ENCODE peak calls at places on chromosomes 5 and 9, in four cellular contexts. Y is SK-N-SH, W is HCT116, T is H1. G is an unnamed sample.

GRCh38 chr5:109192543-109193281 is 217.1 kb downstream of the PJA2 start:
- DNase-seq in Y (no peak), W (no peak), T (no peak), G (no peak)

GRCh38 chr5:149046196-149046829 is 16.5 kb downstream of the SH3TC2 start:
- DNase-seq in Y (no peak), W (no peak), T (no peak), G (no peak)

GRCh38 chr9:97956365-97956764 is 18.4 kb upstream of the HEMGN start:
- DNase-seq in Y (no peak), W (no peak), T (no peak), G (no peak)

GRCh38 chr9:117092582-117092981 is 322.3 kb downstream of the ASTN2 start:
- DNase-seq in Y (no peak), W (no peak), T (no peak), G (no peak)

GRCh38 chr5:57495285-57495684 is 12.7 kb upstream of the ACTBL2 start:
- DNase-seq in Y (no peak), W (no peak), T (no peak), G (no peak)

GRCh38 chr5:83001788-83002381 is 75.3 kb downstream of the TMEM167A start:
- DNase-seq in Y (no peak), W (no peak), T (no peak), G (no peak)

GRCh38 chr9:127196826-127197145 is 67.8 kb upstream of the GARNL3 start:
- DNase-seq in Y (no peak), W (no peak), T (no peak), G (no peak)

GRCh38 chr5:122051569-122051968 is 26.5 kb downstream of the LOX start:
- DNase-seq in Y (no peak), W (no peak), T (no peak), G (no peak)

GRCh38 chr5:124512236-124512635 is 234.2 kb downstream of the ZNF608 start:
- DNase-seq in Y (no peak), W (no peak), T (no peak), G (no peak)

GRCh38 chr5:65876970-65877369 is 49.4 kb upstream of the ERBIN start:
- DNase-seq in Y (no peak), W (no peak), T (no peak), G (no peak)

GRCh38 chr5:28468121-28468520 is 1429.7 kb upstream of the CDH9 start:
- DNase-seq in Y (no peak), W (no peak), T (no peak), G (no peak)

GRCh38 chr5:92017786-92018185 is 634.7 kb upstream of the ARRDC3 start:
- DNase-seq in Y (no peak), W (peak; percentile 65), T (no peak), G (no peak)

GRCh38 chr5:108747111-108748009 is at the start of gene FER:
- DNase-seq in Y (no peak), W (peak; percentile 75), T (no peak), G (peak; percentile 39)

GRCh38 chr5:177098103-177098771 is 11.5 kb downstream of the FGFR4 start:
- DNase-seq in Y (peak; percentile 82), W (no peak), T (no peak), G (no peak)

GRCh38 chr9:84701801-84702200 is 32.3 kb downstream of the NTRK2 start:
- DNase-seq in Y (no peak), W (no peak), T (no peak), G (no peak)

GRCh38 chr9:91991621-91992435 is 41.8 kb upstream of the ROR2 start:
- DNase-seq in Y (no peak), W (no peak), T (peak; percentile 27), G (no peak)

GRCh38 chr5:74517700-74518099 is 122.8 kb downstream of the ENC1 start:
- DNase-seq in Y (no peak), W (no peak), T (no peak), G (no peak)

GRCh38 chr5:157273131-157273556 is 7.2 kb downstream of the CYFIP2 start:
- DNase-seq in Y (no peak), W (no peak), T (no peak), G (no peak)

GRCh38 chr5:149902177-149902576 is 42.4 kb downstream of the PDE6A start:
- DNase-seq in Y (peak; percentile 24), W (no peak), T (no peak), G (no peak)

GRCh38 chr9:77946969-77947368 is 84.6 kb downstream of the GNAQ start:
- DNase-seq in Y (no peak), W (no peak), T (no peak), G (peak; percentile 47)

GRCh38 chr5:104913840-104914239 is 1351.3 kb upstream of the NUDT12 start:
- DNase-seq in Y (peak; percentile 45), W (no peak), T (no peak), G (no peak)

GRCh38 chr9:34403554-34404380 is 27.1 kb upstream of the MYORG start:
- DNase-seq in Y (peak; percentile 78), W (peak; percentile 39), T (peak; percentile 90), G (peak; percentile 67)

GRCh38 chr5:156956321-156956720 is 6.7 kb downstream of the TIMD4 start:
- DNase-seq in Y (no peak), W (no peak), T (no peak), G (no peak)

GRCh38 chr9:126853667-126854066 is 6.8 kb upstream of the ZBTB34 start:
- DNase-seq in Y (no peak), W (no peak), T (peak; percentile 23), G (no peak)

GRCh38 chr5:179731791-179732411 is 721 bp upstream of the MAML1 start:
- DNase-seq in Y (no peak), W (no peak), T (peak; percentile 57), G (no peak)

GRCh38 chr5:109907751-109908150 is 218.0 kb downstream of the MAN2A1 start:
- DNase-seq in Y (no peak), W (no peak), T (no peak), G (no peak)

GRCh38 chr5:133992429-133993151 is 12.2 kb downstream of the VDAC1 start:
- DNase-seq in Y (no peak), W (no peak), T (no peak), G (no peak)

GRCh38 chr5:55671975-55672374 is 40.1 kb downstream of the SLC38A9 start:
- DNase-seq in Y (no peak), W (no peak), T (no peak), G (no peak)

GRCh38 chr9:93902051-93902779 is 52.9 kb downstream of the BARX1 start:
- DNase-seq in Y (no peak), W (no peak), T (peak; percentile 34), G (no peak)

GRCh38 chr9:98887918-98888510 is 55.7 kb upstream of the COL15A1 start:
- DNase-seq in Y (no peak), W (no peak), T (no peak), G (no peak)

GRCh38 chr5:176803943-176804498 is 6.3 kb upstream of the UNC5A start:
- DNase-seq in Y (no peak), W (no peak), T (peak; percentile 86), G (peak; percentile 77)

GRCh38 chr5:159510282-159510681 is 180.0 kb upstream of the IL12B start:
- DNase-seq in Y (peak; percentile 27), W (no peak), T (peak; percentile 66), G (peak; percentile 95)

GRCh38 chr9:116572095-116572748 is 114.9 kb upstream of the TRIM32 start:
- DNase-seq in Y (peak; percentile 84), W (peak; percentile 33), T (peak; percentile 91), G (peak; percentile 77)

DNA sequence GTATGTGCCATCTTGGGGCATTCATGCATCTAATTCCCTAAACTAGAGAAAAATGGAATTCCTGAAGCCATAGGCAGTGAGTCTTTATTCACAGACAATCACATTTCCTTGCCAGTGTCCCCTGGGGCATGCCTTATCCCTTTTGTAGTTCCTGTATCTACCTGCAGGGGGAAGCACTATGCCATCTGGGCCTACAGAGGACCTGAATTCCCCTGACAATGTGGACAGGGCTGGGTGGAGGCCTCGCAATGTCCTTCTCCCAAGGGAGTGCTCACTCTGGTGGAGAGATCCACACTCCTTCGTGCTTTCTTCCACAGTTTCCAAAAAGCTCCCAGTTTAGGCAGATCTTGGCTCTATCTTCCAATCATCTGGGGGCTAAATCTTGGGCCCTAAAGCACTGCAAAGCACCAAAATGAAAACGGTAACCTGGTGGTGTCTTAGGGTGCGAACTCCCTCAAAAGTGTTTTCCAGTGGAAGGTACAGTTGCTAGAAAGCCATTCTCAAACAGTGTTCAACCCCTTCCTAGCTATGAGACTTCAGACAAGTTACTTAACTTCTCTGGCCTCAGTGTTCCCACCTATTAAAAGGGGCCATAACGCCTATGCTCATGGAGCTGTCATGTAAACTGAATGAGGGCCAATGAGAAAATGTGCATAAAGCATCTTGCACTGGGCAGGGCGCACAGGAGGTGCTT is 17.5 kb downstream of the WHRN start:
- DNase-seq in Y (peak; percentile 75), W (peak; percentile 57), T (peak; percentile 78), G (peak; percentile 89)
- TF ChIP-seq JUND in Y (no peak), W (no peak), T (no peak), G (no peak)

GRCh38 chr9:14343948-14344547 is 30.1 kb upstream of the NFIB start:
- DNase-seq in Y (peak; percentile 38), W (no peak), T (no peak), G (no peak)
- TF ChIP-seq JUND in Y (no peak), W (no peak), T (no peak), G (no peak)

DNA sequence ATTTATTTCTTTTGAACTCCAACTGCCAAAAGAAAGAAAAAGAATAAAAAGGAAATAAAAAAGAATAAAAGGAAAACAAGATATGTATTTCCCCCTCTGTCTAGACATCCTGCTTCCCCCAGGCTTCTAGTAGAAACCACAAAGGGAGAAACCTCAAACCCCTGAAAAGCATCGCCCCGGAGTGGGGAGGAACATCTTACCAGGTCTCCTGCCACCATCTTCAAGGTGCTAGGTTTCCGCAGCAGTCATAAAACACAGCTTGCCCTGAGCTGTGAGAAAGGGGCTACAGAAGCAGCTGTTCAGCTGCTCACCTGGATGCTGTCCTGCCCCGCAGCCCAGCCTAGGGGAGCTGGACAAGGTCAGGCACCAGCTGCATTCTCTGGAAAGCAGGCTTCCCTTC is 487.7 kb downstream of the GADD45G start:
- DNase-seq in Y (no peak), W (no peak), T (no peak), G (no peak)
- TF ChIP-seq JUND in Y (no peak), W (no peak), T (no peak), G (no peak)

GRCh38 chr9:72656021-72656420 is 134.6 kb downstream of the TMC1 start:
- DNase-seq in Y (no peak), W (no peak), T (no peak), G (no peak)

GRCh38 chr9:72667181-72667580 is 145.8 kb downstream of the TMC1 start:
- DNase-seq in Y (no peak), W (no peak), T (no peak), G (no peak)

GRCh38 chr9:72665421-72665820 is 144.0 kb downstream of the TMC1 start:
- DNase-seq in Y (no peak), W (no peak), T (no peak), G (no peak)

GRCh38 chr9:72657023-72657422 is 135.6 kb downstream of the TMC1 start:
- DNase-seq in Y (no peak), W (no peak), T (no peak), G (no peak)

GRCh38 chr9:72661401-72662135 is 140.2 kb downstream of the TMC1 start:
- DNase-seq in Y (no peak), W (no peak), T (no peak), G (no peak)
- TF ChIP-seq JUND in Y (no peak), W (no peak), T (no peak), G (no peak)

GRCh38 chr5:173035904-173036707 is 20.0 kb upstream of the CREBRF start:
- DNase-seq in Y (no peak), W (no peak), T (no peak), G (no peak)
- TF ChIP-seq JUND in Y (no peak), W (no peak), T (no peak), G (no peak)

GRCh38 chr5:166907314-166907713 is 1384.1 kb upstream of the WWC1 start:
- DNase-seq in Y (no peak), W (no peak), T (no peak), G (no peak)
- TF ChIP-seq JUND in Y (no peak), W (no peak), T (no peak), G (no peak)

G was measured in T47D.